ENCODE peak calls at places on chromosomes 12 and 14, in ten cellular contexts. T is lower lobe of right lung; C is mesendoderm; I is AG04449; B is left lung; N is ovary; P is CD8-positive, alpha-beta memory T cell; H is adrenal gland; L is pancreas; W is heart right ventricle. A is an unnamed sample.

GRCh38 chr12:104656383-104656782 is 199.6 kb downstream of the CHST11 start:
- DNase-seq in T (no peak), C (peak), I (no peak), B (no peak), N (no peak), P (no peak), H (no peak), L (no peak), W (no peak), A (no peak)

GRCh38 chr12:79664518-79664917 is 26.2 kb downstream of the PAWR start:
- DNase-seq in T (no peak), C (no peak), I (no peak), B (no peak), N (no peak), P (no peak), H (no peak), L (no peak), W (no peak), A (no peak)

GRCh38 chr14:36659822-36660735 is 1.6 kb upstream of the PAX9 start:
- DNase-seq in T (no peak), C (no peak), I (no peak), B (no peak), N (no peak), P (no peak), H (no peak), L (peak), W (no peak), A (no peak)

GRCh38 chr14:81170829-81171195 is 49.9 kb downstream of the GTF2A1 start:
- DNase-seq in T (no peak), C (no peak), I (no peak), B (no peak), N (no peak), P (no peak), H (no peak), L (no peak), W (no peak), A (no peak)

GRCh38 chr14:80974338-80975078 is 19.1 kb downstream of the TSHR start:
- DNase-seq in T (no peak), C (no peak), I (peak), B (no peak), N (no peak), P (no peak), H (no peak), L (no peak), W (no peak), A (peak)

GRCh38 chr14:56423591-56423991 is 156.0 kb upstream of the TMEM260 start:
- DNase-seq in T (no peak), C (no peak), I (peak), B (no peak), N (no peak), P (no peak), H (no peak), L (no peak), W (no peak), A (no peak)

GRCh38 chr12:118746176-118746575 is 235.2 kb upstream of the SRRM4 start:
- DNase-seq in T (no peak), C (no peak), I (no peak), B (no peak), N (no peak), P (no peak), H (no peak), L (no peak), W (no peak), A (no peak)

GRCh38 chr12:127147724-127148123 is 1119.2 kb upstream of the TMEM132C start:
- DNase-seq in T (no peak), C (peak), I (no peak), B (no peak), N (no peak), P (no peak), H (no peak), L (no peak), W (no peak), A (no peak)

GRCh38 chr12:53674977-53675700 is 744 bp downstream of the ATP5MC2 start:
- DNase-seq in T (no peak), C (no peak), I (no peak), B (no peak), N (no peak), P (no peak), H (no peak), L (no peak), W (no peak), A (no peak)

GRCh38 chr12:51318846-51319570 is 5.0 kb downstream of the BIN2 start:
- DNase-seq in T (peak), C (no peak), I (no peak), B (no peak), N (no peak), P (peak), H (no peak), L (no peak), W (no peak), A (no peak)

GRCh38 chr12:54658306-54659264 is 10.4 kb upstream of the DCD start:
- DNase-seq in T (peak), C (peak), I (no peak), B (no peak), N (no peak), P (peak), H (no peak), L (no peak), W (no peak), A (peak)

GRCh38 chr12:15423629-15424028 is 101.3 kb downstream of the PTPRO start:
- DNase-seq in T (no peak), C (peak), I (no peak), B (no peak), N (no peak), P (no peak), H (no peak), L (no peak), W (no peak), A (no peak)

GRCh38 chr12:88113871-88114270 is 28.0 kb downstream of the CEP290 start:
- DNase-seq in T (no peak), C (no peak), I (no peak), B (no peak), N (no peak), P (no peak), H (no peak), L (no peak), W (no peak), A (no peak)

GRCh38 chr12:88108021-88108420 is 33.9 kb downstream of the CEP290 start:
- DNase-seq in T (no peak), C (no peak), I (no peak), B (no peak), N (no peak), P (no peak), H (no peak), L (no peak), W (no peak), A (no peak)

DNA sequence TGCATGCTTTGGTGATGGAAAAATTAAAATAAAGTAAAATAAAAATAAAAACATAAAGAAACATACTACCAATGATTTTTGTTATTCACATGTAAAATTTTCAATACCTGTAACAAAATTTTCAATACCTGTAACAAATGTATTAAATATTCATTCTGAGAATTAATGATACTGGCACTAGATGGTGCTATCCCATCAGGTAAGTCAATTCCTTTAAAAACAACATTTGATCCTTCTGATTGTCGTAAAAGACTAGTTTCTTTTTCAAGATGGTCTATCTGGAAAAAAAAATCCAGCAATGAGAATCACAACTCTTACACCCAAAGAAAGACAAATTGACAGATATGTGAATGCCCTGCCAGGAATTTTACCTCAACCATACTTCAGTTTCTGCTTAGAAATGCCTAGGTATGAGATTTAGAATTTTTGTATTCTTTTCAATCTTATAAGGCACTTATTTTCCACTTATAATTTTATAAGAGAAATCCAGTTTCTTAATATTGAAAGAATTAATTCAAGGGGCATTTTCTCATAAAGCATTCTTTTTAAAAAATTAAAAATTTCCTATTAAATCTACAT is 30.7 kb downstream of the CEP290 start:
- DNase-seq in T (no peak), C (peak), I (no peak), B (no peak), N (no peak), P (peak), H (no peak), L (no peak), W (no peak), A (no peak)
- H3K4me3 ChIP-seq in T (peak), C (no peak), I (no peak), B (no peak), N (no peak), P (no peak), H (peak), L (no peak), W (no peak), A (peak)

GRCh38 chr12:27094726-27095125 is 12.3 kb upstream of the C12orf71 start:
- DNase-seq in T (no peak), C (no peak), I (no peak), B (no peak), N (no peak), P (no peak), H (no peak), L (no peak), W (no peak), A (no peak)
- H3K4me3 ChIP-seq in T (no peak), C (no peak), I (no peak), B (no peak), N (no peak), P (no peak), H (no peak), L (no peak), W (no peak), A (no peak)

GRCh38 chr14:96806836-96807235 is 9.7 kb downstream of the VRK1 start:
- DNase-seq in T (no peak), C (peak), I (no peak), B (no peak), N (no peak), P (no peak), H (no peak), L (no peak), W (no peak), A (no peak)
- H3K4me3 ChIP-seq in T (no peak), C (no peak), I (no peak), B (no peak), N (no peak), P (no peak), H (no peak), L (no peak), W (no peak), A (no peak)

DNA sequence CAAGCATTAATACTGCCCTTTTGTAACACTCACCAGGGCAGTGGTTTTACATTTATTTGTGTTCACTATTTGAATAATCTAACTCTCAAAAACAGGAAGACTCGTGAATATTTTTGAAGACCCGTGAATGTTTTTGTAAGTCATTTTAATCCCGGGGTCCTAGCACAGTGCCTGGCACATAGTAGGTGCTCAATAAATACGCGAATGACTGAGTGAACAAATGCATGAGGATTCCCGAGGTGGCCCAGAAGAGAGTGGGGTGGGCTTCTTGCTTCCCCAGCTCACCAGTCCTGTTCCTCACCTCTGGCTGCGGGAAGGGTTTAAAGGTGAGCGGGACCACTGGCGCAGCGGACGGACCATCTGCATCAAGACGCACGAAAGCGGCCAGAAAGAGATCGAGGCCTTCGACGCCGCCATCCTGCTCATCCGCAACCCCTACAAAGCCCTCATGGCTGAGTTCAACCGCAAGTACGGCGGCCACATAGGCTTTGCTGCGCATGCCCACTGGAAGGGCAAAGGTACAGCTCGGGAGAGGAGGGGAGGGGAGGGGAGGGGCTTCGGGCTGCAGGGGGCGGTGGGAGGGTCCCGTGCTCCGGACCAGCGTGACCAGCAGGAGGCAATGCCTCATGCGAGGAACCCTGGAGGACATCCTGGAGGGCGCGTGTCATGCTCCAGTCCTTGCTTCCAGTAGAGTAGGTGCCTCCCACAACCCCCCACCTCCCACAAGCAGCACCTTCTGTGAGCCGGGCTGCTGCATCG is 98.9 kb downstream of the CMKLR1 start:
- DNase-seq in T (no peak), C (peak), I (no peak), B (no peak), N (no peak), P (no peak), H (no peak), L (no peak), W (no peak), A (no peak)
- H3K4me3 ChIP-seq in T (no peak), C (no peak), I (no peak), B (no peak), N (no peak), P (no peak), H (no peak), L (no peak), W (no peak), A (no peak)